ENCODE peak calls at places on chromosomes 7 and 10, in seven cellular contexts. J is psoas muscle, Q is AG10803, I is breast epithelium, Z is lung, V is hepatocyte, R is BE2C. F is an unnamed sample.

GRCh38 chr10:21300546-21300945 is 224.9 kb downstream of the SKIDA1 start:
- DNase-seq in J (no peak), Q (no peak), I (no peak), Z (no peak), V (no peak), R (no peak), F (no peak)

GRCh38 chr7:80781561-80781979 is 137.3 kb downstream of the SEMA3C start:
- DNase-seq in J (no peak), Q (peak; percentile 88), I (peak; percentile 84), Z (no peak), V (peak; percentile 45), R (peak; percentile 53), F (peak; percentile 96)

GRCh38 chr10:34121974-34122282 is 693.2 kb downstream of the PARD3 start:
- DNase-seq in J (no peak), Q (no peak), I (no peak), Z (no peak), V (no peak), R (no peak), F (peak; percentile 77)

GRCh38 chr7:25121599-25121998 is 3.5 kb downstream of the CYCS start:
- DNase-seq in J (no peak), Q (no peak), I (no peak), Z (no peak), V (no peak), R (no peak), F (no peak)

GRCh38 chr10:131065673-131066331 is 245.7 kb downstream of the TCERG1L start:
- DNase-seq in J (no peak), Q (no peak), I (no peak), Z (no peak), V (no peak), R (no peak), F (no peak)

GRCh38 chr7:122402235-122402634 is 97.7 kb upstream of the FEZF1 start:
- DNase-seq in J (no peak), Q (no peak), I (no peak), Z (no peak), V (no peak), R (no peak), F (peak; percentile 11)

GRCh38 chr10:131853610-131853964 is 47.2 kb upstream of the PPP2R2D start:
- DNase-seq in J (no peak), Q (no peak), I (no peak), Z (no peak), V (no peak), R (no peak), F (no peak)

GRCh38 chr7:128874140-128875031 is 11.7 kb downstream of the ATP6V1F start:
- DNase-seq in J (peak; percentile 30), Q (no peak), I (no peak), Z (no peak), V (peak; percentile 52), R (peak; percentile 18), F (no peak)

GRCh38 chr10:14686356-14686755 is 88.3 kb downstream of the FAM107B start:
- DNase-seq in J (no peak), Q (peak; percentile 50), I (no peak), Z (no peak), V (no peak), R (no peak), F (no peak)

GRCh38 chr7:380226-380550 is 90.2 kb downstream of the FOXL3 start:
- DNase-seq in J (no peak), Q (no peak), I (no peak), Z (no peak), V (no peak), R (no peak), F (no peak)
- H3K4me3 ChIP-seq in J (peak overlapping the region; percentile 58), Q (no peak overlapping the region), I (no peak overlapping the region), Z (no peak overlapping the region), V (no peak overlapping the region), R (no peak overlapping the region), F (no peak overlapping the region)

GRCh38 chr7:105205592-105206211 is 183.0 kb downstream of the SRPK2 start:
- DNase-seq in J (no peak), Q (no peak), I (no peak), Z (no peak), V (no peak), R (no peak), F (no peak)
- H3K4me3 ChIP-seq in J (no peak overlapping the region), Q (no peak overlapping the region), I (no peak overlapping the region), Z (no peak overlapping the region), V (no peak overlapping the region), R (no peak overlapping the region), F (no peak overlapping the region)

DNA sequence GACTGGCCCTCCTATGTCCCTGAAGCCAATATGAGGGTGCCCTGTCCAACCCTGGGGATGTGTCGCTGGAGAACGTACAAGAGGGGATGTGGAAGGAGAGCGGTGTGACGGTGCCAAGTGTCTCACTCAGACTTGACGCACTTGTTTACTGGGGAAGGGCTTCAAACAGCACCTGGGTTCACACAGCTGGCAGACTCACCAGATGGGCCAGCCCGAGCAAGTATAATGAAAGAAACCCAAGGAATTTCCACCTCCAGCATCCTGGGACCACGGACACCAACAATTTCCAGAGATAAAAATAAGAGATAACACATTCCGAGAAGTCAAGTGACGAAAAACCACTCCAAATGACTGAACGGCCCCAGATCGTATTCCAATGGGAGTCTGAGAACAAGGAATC is 5.3 kb downstream of the ATP5MF start:
- DNase-seq in J (no peak), Q (no peak), I (no peak), Z (no peak), V (no peak), R (no peak), F (no peak)
- H3K4me3 ChIP-seq in J (no peak overlapping the region), Q (no peak overlapping the region), I (no peak overlapping the region), Z (no peak overlapping the region), V (no peak overlapping the region), R (no peak overlapping the region), F (no peak overlapping the region)

GRCh38 chr7:94089806-94090205 is 85.7 kb upstream of the BET1 start:
- DNase-seq in J (no peak), Q (no peak), I (no peak), Z (no peak), V (no peak), R (no peak), F (no peak)
- H3K4me3 ChIP-seq in J (no peak overlapping the region), Q (no peak overlapping the region), I (no peak overlapping the region), Z (no peak overlapping the region), V (no peak overlapping the region), R (no peak overlapping the region), F (no peak overlapping the region)

DNA sequence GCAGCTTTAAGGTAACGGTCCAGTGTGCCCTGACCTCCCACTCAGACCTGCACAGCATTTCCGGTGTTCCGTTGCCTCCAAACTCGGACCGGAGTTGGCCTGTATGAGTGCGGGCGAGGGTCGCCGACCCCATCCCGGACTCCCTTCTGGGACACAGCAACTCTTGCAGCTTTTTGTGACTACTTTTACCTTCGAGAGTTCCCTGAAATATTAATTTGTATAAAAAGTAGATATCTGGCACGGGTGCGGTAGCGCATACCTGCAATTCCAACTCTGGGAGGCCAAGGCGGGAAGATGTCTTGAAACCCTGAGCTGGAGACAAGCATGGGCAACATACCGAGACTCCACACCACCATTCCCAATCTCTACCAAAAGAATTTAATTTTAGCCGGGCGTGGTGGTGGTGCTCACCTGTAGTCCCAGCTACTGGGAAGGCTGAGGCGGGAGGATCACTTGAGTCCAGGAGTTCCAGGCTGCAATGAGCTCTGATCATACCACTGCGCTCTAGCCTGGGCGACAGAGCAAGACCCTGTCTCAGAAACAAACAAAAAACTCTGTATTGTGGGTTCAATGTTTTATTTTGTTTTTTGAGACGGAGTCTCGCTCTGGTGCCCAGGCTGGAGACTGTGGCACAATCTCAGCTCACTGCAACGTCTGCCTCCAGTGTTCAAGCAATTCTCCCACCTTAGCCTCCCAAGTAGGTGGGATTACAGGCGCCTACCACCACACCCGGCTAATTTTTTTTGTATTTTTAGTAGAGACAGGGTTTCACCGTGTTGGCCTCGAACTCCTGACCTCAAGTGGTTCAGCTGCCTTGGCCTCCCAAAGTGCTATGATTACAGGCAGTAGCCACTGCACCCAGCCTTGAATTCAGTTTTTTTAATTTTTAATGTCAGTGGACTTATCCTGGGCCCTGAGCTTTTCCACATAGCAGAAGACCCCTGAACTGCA is 1.1 kb upstream of the PPP1R35 start:
- DNase-seq in J (no peak), Q (no peak), I (no peak), Z (no peak), V (no peak), R (no peak), F (no peak)
- H3K4me3 ChIP-seq in J (peak overlapping the region; percentile 94), Q (no peak overlapping the region), I (peak overlapping the region; percentile 85), Z (no peak overlapping the region), V (no peak overlapping the region), R (no peak overlapping the region), F (no peak overlapping the region)

DNA sequence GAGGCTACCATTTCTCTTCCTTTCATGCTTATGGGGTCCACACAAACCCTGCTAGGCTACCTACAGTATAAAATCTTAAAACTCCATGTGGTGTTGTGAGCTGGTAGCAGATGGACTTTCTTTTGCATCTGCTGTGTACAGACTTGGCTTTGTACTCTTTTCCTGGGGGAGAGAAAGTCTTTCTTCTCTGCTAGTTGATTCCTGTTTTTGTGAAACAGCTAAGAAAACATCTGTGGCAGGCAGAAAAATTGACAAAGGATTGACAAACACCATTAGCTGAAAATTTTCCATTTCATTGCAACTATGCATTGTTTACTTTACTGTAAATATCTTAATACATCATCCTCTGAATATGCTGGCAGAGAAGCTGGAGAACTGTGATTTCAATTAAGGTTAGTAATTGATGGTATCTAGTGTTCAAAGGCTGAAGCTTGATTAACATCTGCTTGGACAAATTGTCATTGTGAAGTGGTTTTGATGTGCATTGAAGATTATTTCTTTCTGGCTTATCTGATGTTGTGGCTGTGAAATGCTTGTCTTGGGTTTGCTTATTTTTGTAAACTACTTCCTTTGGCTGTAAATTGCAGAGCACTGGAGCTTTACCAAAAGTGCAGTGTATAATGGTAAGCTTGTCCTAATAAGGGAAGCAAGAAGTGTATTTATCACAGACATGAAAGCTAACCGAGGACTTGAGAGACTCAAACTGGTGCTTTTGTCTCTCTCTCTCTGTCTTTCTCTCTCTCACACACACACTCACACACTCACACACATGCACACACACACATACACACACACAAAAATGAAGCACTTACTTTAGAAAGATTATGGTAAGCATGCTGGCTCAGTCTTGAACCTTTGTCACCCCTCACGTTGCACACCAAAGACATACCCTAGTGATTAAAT is at the start of gene FOXP2:
- DNase-seq in J (no peak), Q (peak; percentile 30), I (no peak), Z (no peak), V (no peak), R (no peak), F (peak; percentile 56)
- H3K4me3 ChIP-seq in J (peak within 1 kb of the TSS; percentile 57), Q (peak within 1 kb of the TSS; percentile 39), I (no peak within 1 kb of the TSS), Z (no peak within 1 kb of the TSS), V (peak within 1 kb of the TSS; percentile 34), R (no peak within 1 kb of the TSS), F (peak within 1 kb of the TSS; percentile 31)

GRCh38 chr10:24306507-24306875 is 97.6 kb downstream of the KIAA1217 start:
- DNase-seq in J (peak; percentile 27), Q (no peak), I (no peak), Z (no peak), V (no peak), R (no peak), F (peak; percentile 25)

GRCh38 chr10:24310104-24310503 is 101.2 kb downstream of the KIAA1217 start:
- DNase-seq in J (no peak), Q (no peak), I (no peak), Z (no peak), V (no peak), R (no peak), F (no peak)

GRCh38 chr10:24307696-24308476 is 98.9 kb downstream of the KIAA1217 start:
- DNase-seq in J (no peak), Q (peak; percentile 6), I (peak; percentile 63), Z (no peak), V (no peak), R (no peak), F (no peak)

GRCh38 chr10:24305551-24306506 is 96.9 kb downstream of the KIAA1217 start:
- DNase-seq in J (no peak), Q (no peak), I (no peak), Z (no peak), V (no peak), R (no peak), F (peak; percentile 83)

GRCh38 chr10:24307173-24307572 is 98.2 kb downstream of the KIAA1217 start:
- DNase-seq in J (no peak), Q (no peak), I (no peak), Z (no peak), V (no peak), R (no peak), F (no peak)
- H3K4me3 ChIP-seq in J (peak overlapping the region; percentile 33), Q (no peak overlapping the region), I (no peak overlapping the region), Z (no peak overlapping the region), V (no peak overlapping the region), R (no peak overlapping the region), F (no peak overlapping the region)

F was measured in astrocyte of the spinal cord.